ENCODE peak calls at places on chromosomes 7 and 10, in five cellular contexts. One of them, this sample, is unnamed.

GRCh38 chr7:12728192-12728538 is 40.7 kb downstream of the ARL4A start:
- DNase-seq in NT2/D1: no peak
- DNase-seq in heart left ventricle: no peak
- DNase-seq in stomach: no peak
- DNase-seq in hippocampal formation: no peak
- DNase-seq in this sample: no peak

GRCh38 chr7:128891110-128891941 is 19.2 kb downstream of the KCP start:
- DNase-seq in stomach: no peak
- DNase-seq in hippocampal formation: no peak
- DNase-seq in NT2/D1: no peak
- DNase-seq in heart left ventricle: no peak
- DNase-seq in this sample: no peak

GRCh38 chr10:15744217-15744865 is 24.6 kb upstream of the ITGA8 start:
- DNase-seq in stomach: peak; percentile 38
- DNase-seq in NT2/D1: peak; percentile 50
- DNase-seq in hippocampal formation: no peak
- DNase-seq in heart left ventricle: peak; percentile 27
- DNase-seq in this sample: no peak

GRCh38 chr7:139396323-139396951 is 36.7 kb downstream of the LUC7L2 start:
- DNase-seq in stomach: no peak
- DNase-seq in NT2/D1: no peak
- DNase-seq in heart left ventricle: no peak
- DNase-seq in hippocampal formation: no peak
- DNase-seq in this sample: no peak

GRCh38 chr10:32256613-32257437 is 90.1 kb downstream of the EPC1 start:
- DNase-seq in hippocampal formation: peak; percentile 52
- DNase-seq in heart left ventricle: peak; percentile 69
- DNase-seq in stomach: peak; percentile 80
- DNase-seq in NT2/D1: no peak
- DNase-seq in this sample: no peak

GRCh38 chr10:1201010-1201807 is 145.0 kb downstream of the WDR37 start:
- DNase-seq in heart left ventricle: peak; percentile 2
- DNase-seq in hippocampal formation: no peak
- DNase-seq in NT2/D1: no peak
- DNase-seq in stomach: no peak
- DNase-seq in this sample: no peak

GRCh38 chr10:49034925-49035324 is 80.4 kb downstream of the VSTM4 start:
- DNase-seq in heart left ventricle: no peak
- DNase-seq in stomach: no peak
- DNase-seq in hippocampal formation: no peak
- DNase-seq in NT2/D1: no peak
- DNase-seq in this sample: no peak

GRCh38 chr10:89710748-89711147 is 9.4 kb downstream of the KIF20B start:
- DNase-seq in NT2/D1: no peak
- DNase-seq in heart left ventricle: no peak
- DNase-seq in hippocampal formation: no peak
- DNase-seq in stomach: no peak
- DNase-seq in this sample: no peak

GRCh38 chr10:88254091-88254490 is 329.0 kb downstream of the RNLS start:
- DNase-seq in NT2/D1: no peak
- DNase-seq in heart left ventricle: no peak
- DNase-seq in stomach: no peak
- DNase-seq in hippocampal formation: no peak
- DNase-seq in this sample: no peak

GRCh38 chr10:114350751-114351150 is 53.6 kb downstream of the AFAP1L2 start:
- DNase-seq in heart left ventricle: no peak
- DNase-seq in hippocampal formation: no peak
- DNase-seq in stomach: no peak
- DNase-seq in NT2/D1: peak; percentile 51
- DNase-seq in this sample: peak; percentile 6

GRCh38 chr7:18995270-18995671 is 122.2 kb downstream of the TWIST1 start:
- DNase-seq in heart left ventricle: no peak
- DNase-seq in NT2/D1: no peak
- DNase-seq in stomach: no peak
- DNase-seq in hippocampal formation: no peak
- DNase-seq in this sample: no peak

GRCh38 chr7:69739182-69739581 is 140.9 kb downstream of the AUTS2 start:
- DNase-seq in heart left ventricle: no peak
- DNase-seq in hippocampal formation: no peak
- DNase-seq in stomach: no peak
- DNase-seq in NT2/D1: no peak
- DNase-seq in this sample: no peak

GRCh38 chr7:106597014-106597413 is 63.9 kb downstream of the CCDC71L start:
- DNase-seq in NT2/D1: no peak
- DNase-seq in hippocampal formation: no peak
- DNase-seq in stomach: no peak
- DNase-seq in heart left ventricle: no peak
- DNase-seq in this sample: no peak

GRCh38 chr10:34731885-34732701 is 83.0 kb downstream of the PARD3 start:
- DNase-seq in heart left ventricle: no peak
- DNase-seq in hippocampal formation: no peak
- DNase-seq in NT2/D1: no peak
- DNase-seq in stomach: no peak
- DNase-seq in this sample: no peak